ENCODE peak calls at places on chromosomes 13 and 19, in four cellular contexts. One of them, this sample, is unnamed.

GRCh38 chr13:20190481-20191310 is 2.0 kb downstream of the GJB2 start:
- DNase-seq in K562: no peak
- DNase-seq in body of pancreas: no peak
- DNase-seq in sigmoid colon: no peak
- DNase-seq in this sample: no peak

GRCh38 chr13:110652231-110652730 is 36.9 kb downstream of the NAXD start:
- DNase-seq in sigmoid colon: peak; percentile 54
- DNase-seq in K562: no peak
- DNase-seq in body of pancreas: no peak
- DNase-seq in this sample: no peak

GRCh38 chr19:16429066-16429758 is 42.6 kb downstream of the EPS15L1 start:
- DNase-seq in sigmoid colon: peak; percentile 89
- DNase-seq in body of pancreas: peak; percentile 62
- DNase-seq in K562: no peak
- DNase-seq in this sample: no peak

GRCh38 chr13:24123761-24124160 is 36.8 kb upstream of the SPATA13 start:
- DNase-seq in body of pancreas: no peak
- DNase-seq in sigmoid colon: no peak
- DNase-seq in K562: no peak
- DNase-seq in this sample: no peak

GRCh38 chr19:5850189-5850588 is 1.1 kb downstream of the FUT3 start:
- DNase-seq in K562: no peak
- DNase-seq in body of pancreas: no peak
- DNase-seq in sigmoid colon: no peak
- DNase-seq in this sample: no peak

GRCh38 chr13:27619093-27619705 is 1.1 kb downstream of the LNX2 start:
- DNase-seq in K562: no peak
- DNase-seq in sigmoid colon: no peak
- DNase-seq in body of pancreas: peak; percentile 63
- DNase-seq in this sample: no peak

GRCh38 chr13:102555914-102556553 is 40.8 kb upstream of the TPP2 start:
- DNase-seq in sigmoid colon: no peak
- DNase-seq in body of pancreas: no peak
- DNase-seq in K562: peak; percentile 8
- DNase-seq in this sample: no peak

GRCh38 chr13:99575376-99575775 is 74.1 kb downstream of the TM9SF2 start:
- DNase-seq in body of pancreas: no peak
- DNase-seq in K562: no peak
- DNase-seq in sigmoid colon: no peak
- DNase-seq in this sample: no peak

GRCh38 chr19:2239771-2240770 is 3.4 kb downstream of the SF3A2 start:
- DNase-seq in body of pancreas: no peak
- DNase-seq in K562: no peak
- DNase-seq in sigmoid colon: no peak
- DNase-seq in this sample: no peak

GRCh38 chr13:58018865-58019264 is 387.3 kb downstream of the PCDH17 start:
- DNase-seq in body of pancreas: no peak
- DNase-seq in sigmoid colon: no peak
- DNase-seq in K562: no peak
- DNase-seq in this sample: no peak

GRCh38 chr19:55172741-55173140 is 6.3 kb upstream of the DNAAF3 start:
- DNase-seq in K562: no peak
- DNase-seq in body of pancreas: no peak
- DNase-seq in sigmoid colon: no peak
- DNase-seq in this sample: no peak

GRCh38 chr19:37413243-37414084 is 42.6 kb downstream of the ZNF527 start:
- DNase-seq in sigmoid colon: no peak
- DNase-seq in body of pancreas: no peak
- DNase-seq in K562: no peak
- DNase-seq in this sample: no peak

GRCh38 chr13:80337706-80338105 is 3.2 kb downstream of the SPRY2 start:
- DNase-seq in body of pancreas: no peak
- DNase-seq in K562: no peak
- DNase-seq in sigmoid colon: no peak
- DNase-seq in this sample: no peak

GRCh38 chr13:49240017-49240416 is 7.7 kb upstream of the CDADC1 start:
- DNase-seq in body of pancreas: no peak
- DNase-seq in sigmoid colon: no peak
- DNase-seq in K562: no peak
- DNase-seq in this sample: no peak

GRCh38 chr13:106291006-106291405 is 244.5 kb downstream of the EFNB2 start:
- DNase-seq in body of pancreas: no peak
- DNase-seq in sigmoid colon: no peak
- DNase-seq in K562: no peak
- DNase-seq in this sample: no peak

GRCh38 chr13:46668302-46668720 is 115.3 kb downstream of the LRCH1 start:
- DNase-seq in sigmoid colon: peak; percentile 69
- DNase-seq in body of pancreas: peak; percentile 20
- DNase-seq in K562: no peak
- DNase-seq in this sample: no peak

GRCh38 chr13:73303858-73304257 is 245.1 kb downstream of the KLF5 start:
- DNase-seq in sigmoid colon: no peak
- DNase-seq in K562: no peak
- DNase-seq in body of pancreas: no peak
- DNase-seq in this sample: no peak

GRCh38 chr13:93476175-93476574 is 249.6 kb downstream of the GPC6 start:
- DNase-seq in K562: no peak
- DNase-seq in sigmoid colon: no peak
- DNase-seq in body of pancreas: no peak
- DNase-seq in this sample: no peak

GRCh38 chr19:54473071-54473941 is at the start of gene CDC42EP5:
- DNase-seq in body of pancreas: peak; percentile 60
- DNase-seq in K562: peak; percentile 53
- DNase-seq in sigmoid colon: peak; percentile 91
- DNase-seq in this sample: peak; percentile 61

GRCh38 chr13:99895999-99896695 is 75.4 kb downstream of the ZIC5 start:
- DNase-seq in K562: no peak
- DNase-seq in sigmoid colon: no peak
- DNase-seq in body of pancreas: no peak
- DNase-seq in this sample: no peak

GRCh38 chr13:50797081-50797480 is 46.4 kb downstream of the DLEU7 start:
- DNase-seq in sigmoid colon: no peak
- DNase-seq in K562: no peak
- DNase-seq in body of pancreas: no peak
- DNase-seq in this sample: no peak

GRCh38 chr19:32342695-32343094 is 2.7 kb upstream of the ZNF507 start:
- DNase-seq in K562: no peak
- DNase-seq in sigmoid colon: no peak
- DNase-seq in body of pancreas: no peak
- DNase-seq in this sample: no peak

GRCh38 chr13:79108914-79109643 is 297.0 kb downstream of the RBM26 start:
- DNase-seq in body of pancreas: no peak
- DNase-seq in K562: no peak
- DNase-seq in sigmoid colon: no peak
- DNase-seq in this sample: no peak

GRCh38 chr19:927707-928401 is 2.0 kb downstream of the ARID3A start:
- DNase-seq in body of pancreas: no peak
- DNase-seq in K562: no peak
- DNase-seq in sigmoid colon: no peak
- DNase-seq in this sample: peak; percentile 41

GRCh38 chr19:19627716-19628498 is at the start of gene LPAR2:
- DNase-seq in K562: no peak
- DNase-seq in body of pancreas: peak; percentile 87
- DNase-seq in sigmoid colon: no peak
- DNase-seq in this sample: peak; percentile 47
- TF ChIP-seq POLR2A in K562: no peak
- TF ChIP-seq POLR2A in body of pancreas: peak; percentile 64
- TF ChIP-seq POLR2A in sigmoid colon: no peak
- TF ChIP-seq POLR2A in this sample: no peak

GRCh38 chr19:10037367-10037766 is 24.1 kb downstream of the RDH8 start:
- DNase-seq in sigmoid colon: no peak
- DNase-seq in body of pancreas: peak; percentile 34
- DNase-seq in K562: no peak
- DNase-seq in this sample: no peak
- H3K27ac ChIP-seq in sigmoid colon: no peak overlapping the region
- H3K27ac ChIP-seq in body of pancreas: peak overlapping the region; percentile 71
- H3K27ac ChIP-seq in K562: no peak overlapping the region
- H3K27ac ChIP-seq in this sample: no peak overlapping the region

DNA sequence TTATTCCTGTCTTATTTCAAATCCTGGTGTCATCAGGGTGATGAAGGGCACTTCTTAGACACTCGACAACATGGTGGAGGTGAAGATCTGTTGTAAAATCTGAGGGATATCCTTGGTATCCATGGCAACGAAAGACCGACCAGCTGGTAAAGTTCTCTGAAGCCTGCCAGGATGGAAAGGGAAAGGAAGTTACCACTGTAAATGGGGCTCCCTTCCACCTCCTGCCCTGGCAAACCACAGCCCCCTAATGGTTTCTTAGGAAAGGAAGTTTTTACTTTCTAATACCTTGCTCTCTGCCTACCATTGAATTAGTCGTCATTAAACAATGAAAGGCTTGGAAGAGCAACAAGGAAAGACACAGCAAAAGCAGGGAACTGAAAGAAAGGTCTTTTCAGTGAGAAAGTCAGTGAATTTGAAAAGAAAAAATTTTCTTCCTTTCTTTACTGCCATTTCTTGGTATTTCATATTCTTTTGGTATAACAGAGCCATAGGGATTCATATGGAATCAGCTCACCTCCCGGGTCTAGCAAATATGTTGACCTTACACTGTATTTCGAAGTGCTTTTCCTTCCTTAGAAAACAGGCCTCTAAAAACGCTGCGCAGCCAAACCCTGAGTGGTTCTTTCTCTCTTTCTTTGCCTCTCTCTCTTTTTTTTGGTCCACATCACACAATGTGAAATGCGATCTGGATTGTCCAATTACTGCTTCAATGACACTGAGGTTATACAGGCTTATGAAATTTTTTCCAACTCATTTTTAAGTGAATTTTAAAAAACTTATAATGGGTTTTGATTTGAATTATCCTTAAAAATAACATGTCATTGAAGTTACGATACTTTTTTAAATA is 111.0 kb downstream of the RGCC start:
- DNase-seq in sigmoid colon: no peak
- DNase-seq in body of pancreas: no peak
- DNase-seq in K562: no peak
- DNase-seq in this sample: no peak
- TF ChIP-seq CTCF in sigmoid colon: no peak
- TF ChIP-seq CTCF in body of pancreas: no peak
- TF ChIP-seq CTCF in K562: no peak
- TF ChIP-seq CTCF in this sample: no peak

GRCh38 chr19:7639863-7640348 is 3.0 kb downstream of the STXBP2 start:
- DNase-seq in body of pancreas: no peak
- DNase-seq in K562: no peak
- DNase-seq in sigmoid colon: no peak
- DNase-seq in this sample: no peak
- TF ChIP-seq POLR2A in body of pancreas: no peak
- TF ChIP-seq POLR2A in K562: peak; percentile 67
- TF ChIP-seq POLR2A in sigmoid colon: no peak
- TF ChIP-seq POLR2A in this sample: no peak

GRCh38 chr19:8208710-8209110 is 460 bp upstream of the CERS4 start:
- DNase-seq in K562: no peak
- DNase-seq in body of pancreas: no peak
- DNase-seq in sigmoid colon: no peak
- DNase-seq in this sample: no peak

GRCh38 chr19:8208119-8208709 is 956 bp upstream of the CERS4 start:
- DNase-seq in sigmoid colon: peak; percentile 73
- DNase-seq in body of pancreas: peak; percentile 74
- DNase-seq in K562: no peak
- DNase-seq in this sample: no peak

GRCh38 chr19:8210660-8211101 is 1.5 kb downstream of the CERS4 start:
- DNase-seq in body of pancreas: peak; percentile 65
- DNase-seq in sigmoid colon: no peak
- DNase-seq in K562: no peak
- DNase-seq in this sample: no peak

GRCh38 chr19:8209965-8210659 is 942 bp downstream of the CERS4 start:
- DNase-seq in body of pancreas: no peak
- DNase-seq in K562: no peak
- DNase-seq in sigmoid colon: no peak
- DNase-seq in this sample: no peak

DNA sequence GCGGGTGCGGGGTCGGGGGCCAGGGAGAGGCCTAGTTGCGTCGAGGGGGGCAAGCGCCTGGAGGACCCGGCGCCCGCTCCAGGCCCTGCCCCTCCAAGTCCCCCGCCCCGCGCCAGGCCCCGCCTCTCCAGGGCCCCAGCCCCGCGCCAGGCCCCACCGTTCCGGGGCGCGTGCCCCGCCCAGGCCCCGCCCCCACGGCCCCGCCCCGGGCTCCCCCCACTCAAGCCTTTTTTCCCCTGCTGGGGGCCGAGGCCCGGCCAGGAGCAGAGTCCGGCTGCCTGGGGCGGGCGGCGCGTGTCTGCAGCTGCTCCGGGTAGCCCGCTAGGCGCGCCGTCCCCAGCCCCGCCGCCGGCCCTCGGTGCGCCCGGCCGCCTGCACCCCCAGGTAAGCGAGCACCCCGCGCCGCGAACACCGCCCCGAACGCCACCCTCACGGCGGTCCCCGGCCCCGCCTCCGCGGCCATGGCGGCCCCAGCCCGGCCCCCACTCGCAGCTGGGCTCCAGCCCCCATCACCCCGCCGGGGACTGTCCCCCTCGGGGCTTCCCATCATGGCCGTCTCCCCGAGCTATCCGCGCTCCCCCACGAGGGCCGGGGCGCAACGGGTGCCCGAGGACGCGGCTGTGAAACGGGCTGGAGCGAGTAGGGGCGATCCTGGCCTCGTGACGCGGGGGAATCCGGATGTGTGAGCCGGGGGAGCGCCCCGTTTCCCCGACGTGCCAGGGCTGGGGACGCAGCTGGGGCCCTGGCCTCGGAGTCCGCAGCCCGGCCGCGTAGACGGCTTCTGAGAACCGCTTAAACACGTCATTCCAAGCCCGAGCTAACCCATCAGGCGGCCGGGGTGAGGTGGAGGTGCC is at the start of gene CERS4:
- DNase-seq in sigmoid colon: peak; percentile 90
- DNase-seq in K562: peak; percentile 97
- DNase-seq in body of pancreas: peak; percentile 89
- DNase-seq in this sample: peak; percentile 88
- H3K27ac ChIP-seq in sigmoid colon: peak within 1 kb of the TSS; percentile 81
- H3K27ac ChIP-seq in K562: peak within 1 kb of the TSS; percentile 56
- H3K27ac ChIP-seq in body of pancreas: peak within 1 kb of the TSS; percentile 88
- H3K27ac ChIP-seq in this sample: peak within 1 kb of the TSS; percentile 35

DNA sequence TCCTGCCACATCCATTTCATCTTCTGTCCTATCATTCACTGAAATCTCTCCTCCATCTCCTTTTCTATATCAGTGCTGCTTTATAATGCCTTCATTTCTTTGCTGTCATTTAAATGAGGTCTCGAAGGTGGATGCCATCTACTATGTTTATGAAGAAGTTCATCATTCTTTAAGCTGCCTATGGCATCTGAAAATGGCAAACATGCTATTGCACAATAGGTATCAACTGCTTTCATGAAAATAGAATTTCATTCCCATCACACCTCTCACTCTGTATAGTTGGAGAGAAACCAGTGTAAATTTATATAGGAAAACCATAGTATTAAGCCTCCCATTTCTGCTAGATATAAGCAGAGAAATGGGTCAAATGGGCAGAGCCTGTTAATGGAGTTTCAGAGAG is 100.2 kb downstream of the FGF9 start:
- DNase-seq in K562: no peak
- DNase-seq in body of pancreas: no peak
- DNase-seq in sigmoid colon: no peak
- DNase-seq in this sample: no peak
- TF ChIP-seq CTCF in K562: no peak
- TF ChIP-seq CTCF in body of pancreas: no peak
- TF ChIP-seq CTCF in sigmoid colon: no peak
- TF ChIP-seq CTCF in this sample: no peak

This sample was measured in ovary.